ENCODE peak calls at places on chromosomes 2 and 18, in five cellular contexts. E is IMR-90; Q is ovary; L is HepG2; H is CD4-positive, CD25-positive, alpha-beta regulatory T cell. D is an unnamed sample.

GRCh38 chr2:162795312-162795711 is 43.3 kb downstream of the KCNH7 start:
- DNase-seq in L (peak; percentile 27), E (no peak), Q (no peak), H (no peak), D (peak; percentile 30)

GRCh38 chr2:793236-793635 is 116.0 kb upstream of the TMEM18 start:
- DNase-seq in E (no peak), Q (no peak), L (no peak), H (no peak), D (no peak)

GRCh38 chr18:159037-159652 is 788 bp downstream of the USP14 start:
- DNase-seq in Q (no peak), L (peak; percentile 33), E (peak; percentile 18), H (no peak), D (peak; percentile 26)

GRCh38 chr2:140586379-140586778 is 1544.4 kb downstream of the LRP1B start:
- DNase-seq in E (peak; percentile 30), H (no peak), Q (no peak), L (peak; percentile 54), D (peak; percentile 13)

GRCh38 chr2:9249036-9249800 is 42.6 kb downstream of the ASAP2 start:
- DNase-seq in Q (no peak), H (no peak), L (no peak), E (peak; percentile 55), D (peak; percentile 58)

GRCh38 chr2:3298201-3298600 is 79.4 kb downstream of the EIPR1 start:
- DNase-seq in Q (no peak), H (no peak), L (no peak), E (no peak), D (no peak)

GRCh38 chr18:26487437-26487836 is 60.9 kb downstream of the KCTD1 start:
- DNase-seq in Q (no peak), H (no peak), E (no peak), L (peak; percentile 63), D (peak; percentile 55)

GRCh38 chr2:238163494-238164198 is 4.9 kb downstream of the ERFE start:
- DNase-seq in H (no peak), L (no peak), Q (no peak), E (no peak), D (no peak)

GRCh38 chr2:170218931-170219330 is 41.0 kb downstream of the MYO3B start:
- DNase-seq in H (no peak), E (no peak), L (no peak), Q (no peak), D (no peak)

GRCh38 chr2:19131871-19132270 is 226.6 kb downstream of the OSR1 start:
- DNase-seq in Q (no peak), L (no peak), H (no peak), E (no peak), D (no peak)

GRCh38 chr2:217903142-217903858 is 99.5 kb downstream of the TNS1 start:
- DNase-seq in H (no peak), E (no peak), Q (no peak), L (no peak), D (no peak)

GRCh38 chr2:217902281-217903141 is 100.3 kb downstream of the TNS1 start:
- DNase-seq in L (peak; percentile 100), H (no peak), Q (peak; percentile 83), E (peak; percentile 88), D (peak; percentile 22)

GRCh38 chr2:217900780-217901360 is 101.9 kb downstream of the TNS1 start:
- DNase-seq in E (no peak), Q (no peak), H (no peak), L (no peak), D (no peak)

GRCh38 chr2:217901400-217901799 is 101.4 kb downstream of the TNS1 start:
- DNase-seq in E (no peak), H (no peak), Q (no peak), L (no peak), D (no peak)

GRCh38 chr2:217901826-217902225 is 101.0 kb downstream of the TNS1 start:
- DNase-seq in Q (no peak), H (no peak), E (peak; percentile 92), L (peak; percentile 66), D (no peak)
- H3K4me3 ChIP-seq in Q (no peak overlapping the region), H (no peak overlapping the region), E (peak overlapping the region; percentile 20), L (peak overlapping the region; percentile 48), D (no peak overlapping the region)

DNA sequence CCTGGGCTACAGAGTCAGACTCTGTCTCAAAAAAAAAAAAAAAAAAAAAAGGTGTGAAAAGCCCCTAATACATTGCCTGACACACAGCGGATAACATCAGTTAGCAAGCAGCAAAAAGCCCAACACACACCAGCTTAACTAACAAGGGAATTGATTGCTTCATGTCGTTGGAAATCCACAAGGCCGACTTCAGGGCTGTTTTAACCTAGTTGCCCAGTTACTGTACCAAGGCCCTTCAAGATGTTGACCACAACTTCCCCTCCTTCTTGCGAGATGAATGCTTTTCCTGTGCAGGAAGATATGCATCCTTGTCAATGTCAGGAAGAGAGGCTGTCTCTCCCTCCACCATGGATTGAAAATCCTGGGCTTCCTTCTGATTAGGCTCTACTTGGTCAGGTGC is 202.9 kb downstream of the MIB1 start:
- DNase-seq in Q (no peak), L (no peak), H (no peak), E (no peak), D (no peak)
- H3K27me3 ChIP-seq in Q (no peaks in the 10 kb centered on the region), L (no peaks in the 10 kb centered on the region), H (no peaks in the 10 kb centered on the region), E (peaks cover 8% of the 10 kb centered on the region), D (no peaks in the 10 kb centered on the region)

GRCh38 chr18:6342990-6343389 is 71.7 kb downstream of the L3MBTL4 start:
- DNase-seq in H (no peak), L (peak; percentile 10), Q (no peak), E (no peak), D (no peak)
- H3K9me3 ChIP-seq in H (peaks cover 11% of the 10 kb centered on the region), L (peaks cover 19% of the 10 kb centered on the region), Q (no peaks in the 10 kb centered on the region), E (no peaks in the 10 kb centered on the region), D (no peaks in the 10 kb centered on the region)

DNA sequence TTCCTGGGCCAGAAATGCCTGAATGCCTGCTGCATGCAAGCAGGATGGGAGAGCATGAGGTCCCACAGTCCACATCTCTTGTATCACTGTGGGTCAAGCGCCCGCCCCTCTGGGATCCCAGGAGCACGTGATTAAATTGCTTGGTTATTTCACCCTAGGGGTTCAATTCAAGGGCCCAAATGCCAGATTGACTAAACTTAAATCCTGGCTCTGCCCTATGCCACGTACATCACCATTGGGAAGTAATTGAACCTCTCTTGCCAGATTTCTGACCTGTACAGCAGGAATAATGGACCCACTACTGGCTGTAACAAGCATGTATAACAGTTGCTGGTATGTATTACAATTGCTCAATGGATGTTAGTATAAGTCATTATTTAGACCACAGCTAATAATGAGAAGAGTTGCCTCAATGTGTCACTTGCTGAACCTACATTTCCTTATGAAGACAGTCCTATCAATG is 19.9 kb downstream of the FHL2 start:
- DNase-seq in H (no peak), Q (no peak), E (no peak), L (no peak), D (no peak)
- H3K4me3 ChIP-seq in H (no peak overlapping the region), Q (no peak overlapping the region), E (no peak overlapping the region), L (no peak overlapping the region), D (no peak overlapping the region)

GRCh38 chr2:48915227-48915626 is 159.7 kb upstream of the LHCGR start:
- DNase-seq in E (no peak), H (no peak), Q (no peak), L (no peak), D (no peak)
- H3K27me3 ChIP-seq in E (no peaks in the 10 kb centered on the region), H (no peaks in the 10 kb centered on the region), Q (no peaks in the 10 kb centered on the region), L (no peaks in the 10 kb centered on the region), D (no peaks in the 10 kb centered on the region)

GRCh38 chr2:239769574-239770145 is 255.5 kb downstream of the NDUFA10 start:
- DNase-seq in Q (no peak), H (no peak), L (no peak), E (no peak), D (no peak)
- H3K9me3 ChIP-seq in Q (peaks cover 2% of the 10 kb centered on the region), H (peaks cover 9% of the 10 kb centered on the region), L (peaks cover 8% of the 10 kb centered on the region), E (peaks cover 52% of the 10 kb centered on the region), D (no peaks in the 10 kb centered on the region)

GRCh38 chr2:45009928-45010705 is 865 bp upstream of the SIX2 start:
- DNase-seq in E (no peak), Q (no peak), L (no peak), H (no peak), D (no peak)
- H3K4me3 ChIP-seq in E (peak overlapping the region; percentile 2), Q (peak overlapping the region; percentile 38), L (no peak overlapping the region), H (no peak overlapping the region), D (no peak overlapping the region)

GRCh38 chr2:29518988-29519925 is 402.1 kb downstream of the ALK start:
- DNase-seq in H (no peak), E (peak; percentile 84), L (no peak), Q (no peak), D (no peak)
- H3K27me3 ChIP-seq in H (no peaks in the 10 kb centered on the region), E (no peaks in the 10 kb centered on the region), L (peaks cover 13% of the 10 kb centered on the region), Q (no peaks in the 10 kb centered on the region), D (no peaks in the 10 kb centered on the region)

DNA sequence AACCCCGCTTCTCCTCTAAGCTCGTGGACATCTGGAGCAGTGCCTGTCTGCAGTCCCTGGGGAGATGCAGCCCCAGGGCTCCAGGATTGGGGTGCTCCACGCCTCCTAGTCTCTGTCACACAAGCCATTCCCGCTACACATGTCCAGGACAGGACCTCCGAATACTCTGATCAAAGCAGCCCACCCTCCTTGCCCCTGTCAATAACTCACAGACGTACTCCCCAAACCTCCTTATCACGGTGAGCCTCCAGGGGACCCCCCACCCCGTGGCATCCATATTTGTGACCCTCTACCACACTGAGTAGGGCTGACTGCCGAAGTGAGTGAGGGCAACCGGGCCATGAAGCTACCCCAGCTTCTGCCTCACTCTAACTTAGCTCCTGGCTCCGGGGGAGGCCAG is 727.7 kb downstream of the GALR1 start:
- DNase-seq in L (no peak), E (no peak), H (no peak), Q (no peak), D (no peak)
- H3K9me3 ChIP-seq in L (no peaks in the 10 kb centered on the region), E (peaks cover 38% of the 10 kb centered on the region), H (no peaks in the 10 kb centered on the region), Q (no peaks in the 10 kb centered on the region), D (no peaks in the 10 kb centered on the region)